ENCODE peak calls at places on chromosomes 5 and 9, in seven cellular contexts. J, K, S, E, P, L and C are unnamed samples.

GRCh38 chr9:14645648-14646047 is 47.6 kb downstream of the ZDHHC21 start:
- DNase-seq in J (no peak), K (no peak), S (peak), E (peak), P (peak), L (no peak), C (no peak)

GRCh38 chr9:137445930-137446431 is 4.8 kb upstream of the ENTPD8 start:
- DNase-seq in J (no peak), K (no peak), S (no peak), E (peak), P (peak), L (no peak), C (no peak)

GRCh38 chr5:113807384-113808053 is 294.0 kb downstream of the YTHDC2 start:
- DNase-seq in J (peak), K (no peak), S (peak), E (peak), P (peak), L (peak), C (no peak)

GRCh38 chr9:135248111-135248510 is 160.6 kb downstream of the OLFM1 start:
- DNase-seq in J (no peak), K (no peak), S (no peak), E (no peak), P (no peak), L (no peak), C (no peak)

GRCh38 chr9:126721531-126722098 is 83.2 kb upstream of the ZBTB43 start:
- DNase-seq in J (no peak), K (no peak), S (no peak), E (no peak), P (no peak), L (no peak), C (no peak)

GRCh38 chr5:95664204-95664786 is 17.7 kb downstream of the RFESD start:
- DNase-seq in J (peak), K (no peak), S (peak), E (peak), P (peak), L (peak), C (peak)

GRCh38 chr5:124888622-124889521 is 142.4 kb upstream of the ZNF608 start:
- DNase-seq in J (no peak), K (no peak), S (no peak), E (no peak), P (no peak), L (no peak), C (no peak)

GRCh38 chr5:121987685-121988073 is 25.9 kb downstream of the SRFBP1 start:
- DNase-seq in J (no peak), K (no peak), S (peak), E (no peak), P (peak), L (peak), C (no peak)

GRCh38 chr5:141951341-141951781 is 6.6 kb downstream of the PCDH12 start:
- DNase-seq in J (peak), K (peak), S (no peak), E (no peak), P (no peak), L (no peak), C (no peak)

GRCh38 chr5:4306029-4306428 is 710.4 kb downstream of the IRX1 start:
- DNase-seq in J (no peak), K (no peak), S (no peak), E (no peak), P (no peak), L (no peak), C (peak)

GRCh38 chr9:105385372-105385985 is 62.4 kb upstream of the FSD1L start:
- DNase-seq in J (no peak), K (no peak), S (no peak), E (peak), P (peak), L (no peak), C (peak)

GRCh38 chr9:95379630-95380029 is 62.1 kb upstream of the FANCC start:
- DNase-seq in J (no peak), K (no peak), S (no peak), E (no peak), P (no peak), L (no peak), C (no peak)

GRCh38 chr5:181191526-181192336 is 13.3 kb downstream of the TRIM7 start:
- DNase-seq in J (peak), K (peak), S (peak), E (peak), P (peak), L (peak), C (peak)

GRCh38 chr5:77832166-77832770 is 56.1 kb upstream of the TBCA start:
- DNase-seq in J (no peak), K (no peak), S (no peak), E (no peak), P (no peak), L (no peak), C (no peak)

GRCh38 chr5:77832938-77833337 is 56.8 kb upstream of the TBCA start:
- DNase-seq in J (no peak), K (no peak), S (no peak), E (no peak), P (no peak), L (no peak), C (no peak)

DNA sequence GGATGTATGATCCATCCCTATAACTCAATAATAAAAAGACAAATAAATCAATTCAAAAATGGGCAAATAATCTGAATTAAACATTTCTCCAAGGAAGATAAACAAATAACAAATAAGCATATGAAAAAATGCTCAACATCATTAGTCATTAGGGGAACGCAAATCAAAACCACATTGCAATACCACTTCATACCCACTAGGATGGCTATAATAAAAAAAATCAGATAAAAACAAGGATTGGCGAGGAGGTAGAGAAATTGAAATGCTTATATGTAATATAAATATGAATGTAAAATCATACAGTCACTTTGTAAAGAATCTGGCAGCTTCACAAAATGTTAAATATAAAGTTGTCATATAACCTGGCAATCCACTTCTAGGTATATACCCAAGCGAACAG is 52.3 kb upstream of the TBCA start:
- DNase-seq in J (no peak), K (no peak), S (no peak), E (no peak), P (peak), L (peak), C (no peak)
- TF ChIP-seq CTCF in J (peak), K (no peak), S (no peak), E (peak), P (peak), L (no peak), C (peak)

DNA sequence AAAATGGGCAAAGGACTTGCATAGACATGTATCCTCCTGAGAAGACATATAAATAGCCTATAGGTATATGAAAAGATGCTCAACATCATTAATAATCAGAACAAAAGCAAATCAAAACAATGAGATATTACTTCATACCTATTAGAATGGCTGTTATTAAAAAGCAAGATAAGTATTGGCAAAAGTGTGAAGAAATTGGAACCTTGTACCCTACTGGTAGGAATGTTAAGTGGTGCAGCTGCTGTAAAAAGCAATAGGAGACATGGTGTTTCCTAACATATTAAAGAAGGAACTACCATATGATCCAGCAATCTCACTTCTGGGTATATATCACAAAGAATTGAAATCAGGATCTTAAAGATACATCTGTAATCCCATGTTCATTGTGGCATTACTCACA is 69.8 kb upstream of the PRR16 start:
- DNase-seq in J (no peak), K (no peak), S (no peak), E (no peak), P (no peak), L (peak), C (no peak)
- TF ChIP-seq CTCF in J (no peak), K (no peak), S (no peak), E (no peak), P (peak), L (no peak), C (peak)

GRCh38 chr9:36336511-36336910 is 63.6 kb downstream of the RNF38 start:
- DNase-seq in J (no peak), K (no peak), S (peak), E (no peak), P (peak), L (peak), C (peak)
- TF ChIP-seq CTCF in J (no peak), K (no peak), S (no peak), E (no peak), P (no peak), L (no peak), C (no peak)

GRCh38 chr5:169805527-169805934 is 168.5 kb downstream of the DOCK2 start:
- DNase-seq in J (peak), K (no peak), S (no peak), E (peak), P (peak), L (no peak), C (no peak)
- TF ChIP-seq CTCF in J (no peak), K (no peak), S (no peak), E (no peak), P (no peak), L (no peak), C (no peak)

DNA sequence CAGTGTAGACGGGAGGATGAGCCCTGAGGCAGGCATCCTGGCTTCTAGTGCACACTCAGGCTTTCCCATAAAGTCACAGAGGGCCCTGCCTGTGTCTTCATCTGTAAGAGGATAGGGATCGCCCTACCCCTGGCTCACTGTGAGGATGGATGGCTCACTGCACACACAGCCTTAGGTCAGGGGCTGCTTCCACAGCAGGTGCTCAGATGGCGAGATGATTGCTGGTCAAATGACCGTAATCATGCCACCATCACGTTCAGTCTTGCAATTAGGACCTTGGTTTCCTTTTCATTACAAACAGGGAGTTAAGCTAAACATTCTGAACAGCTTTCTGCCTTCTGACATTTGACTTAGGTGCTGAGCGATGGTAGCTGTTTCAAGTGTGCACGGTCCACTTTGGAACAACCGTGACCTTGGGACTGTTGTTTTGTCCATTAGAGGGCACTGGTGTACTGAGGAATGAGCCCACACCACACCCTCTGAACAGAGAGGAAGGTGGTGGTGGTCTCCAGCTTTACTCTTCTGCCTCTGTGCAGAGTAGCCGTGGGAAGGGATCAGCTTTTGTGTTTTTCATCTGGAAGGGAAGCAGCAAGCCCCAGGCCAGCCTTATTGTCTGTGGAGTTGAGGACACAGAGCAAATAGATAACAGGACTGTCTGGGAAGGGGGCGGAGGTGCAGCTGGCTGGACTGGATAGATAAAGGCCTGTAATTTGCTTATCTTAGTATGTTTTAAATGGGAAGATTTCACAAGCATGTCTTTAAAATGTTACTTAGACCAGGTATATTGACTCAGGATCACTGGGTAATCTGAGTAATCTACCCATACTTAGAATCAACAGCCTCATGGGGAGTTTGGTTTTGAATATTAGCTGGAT is 183.1 kb downstream of the TRIO start:
- DNase-seq in J (peak), K (no peak), S (no peak), E (no peak), P (no peak), L (no peak), C (peak)
- TF ChIP-seq CTCF in J (peak), K (no peak), S (no peak), E (no peak), P (peak), L (peak), C (no peak)

GRCh38 chr5:143860211-143860610 is 48.2 kb downstream of the HMHB1 start:
- DNase-seq in J (no peak), K (no peak), S (no peak), E (no peak), P (no peak), L (no peak), C (peak)
- TF ChIP-seq CTCF in J (no peak), K (no peak), S (no peak), E (no peak), P (no peak), L (no peak), C (no peak)

GRCh38 chr9:91192785-91193657 is 168.7 kb downstream of the AUH start:
- DNase-seq in J (peak), K (peak), S (peak), E (peak), P (peak), L (peak), C (peak)
- TF ChIP-seq CTCF in J (peak), K (no peak), S (no peak), E (peak), P (peak), L (no peak), C (no peak)

GRCh38 chr5:173524136-173524535 is 92.3 kb downstream of the BOD1 start:
- DNase-seq in J (no peak), K (no peak), S (no peak), E (no peak), P (no peak), L (no peak), C (no peak)
- TF ChIP-seq CTCF in J (no peak), K (no peak), S (no peak), E (no peak), P (no peak), L (no peak), C (no peak)

DNA sequence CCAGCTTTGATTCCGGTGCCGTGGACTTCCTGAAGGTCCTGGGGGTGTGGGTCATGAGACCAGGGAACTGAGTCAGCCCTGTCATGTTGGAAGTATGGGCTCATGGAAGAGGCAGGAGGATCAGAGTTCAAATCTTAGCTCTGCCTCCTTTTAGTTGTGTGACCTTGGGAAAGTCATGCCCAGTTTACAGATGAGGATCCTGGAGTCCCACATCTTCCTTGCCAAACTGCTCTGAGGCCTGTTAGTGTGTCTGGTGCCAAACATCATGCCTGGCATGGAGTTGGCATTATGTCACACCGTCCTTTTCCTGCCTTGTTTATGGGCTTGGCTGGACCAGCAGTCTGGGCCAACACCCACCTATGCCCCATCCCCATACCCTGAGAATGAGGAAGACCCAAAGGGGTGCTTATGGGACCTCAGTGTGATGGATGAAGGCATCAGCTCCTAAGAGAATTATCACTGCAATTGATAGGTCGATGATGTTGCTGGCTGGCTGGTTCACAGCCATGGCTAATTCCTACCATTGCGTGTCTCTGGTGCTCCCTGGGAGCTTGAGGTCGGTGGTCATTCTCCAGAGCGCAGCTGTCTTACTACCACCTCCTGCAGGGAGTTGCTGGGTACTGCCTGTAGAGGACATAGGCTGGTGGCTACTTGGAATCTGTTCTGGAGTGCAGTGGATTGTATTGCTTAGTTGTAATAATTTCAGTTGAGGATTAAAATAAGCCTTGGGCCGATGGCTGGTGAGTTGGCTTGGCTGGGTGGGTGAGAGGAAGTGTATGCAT is 140.5 kb upstream of the PITX1 start:
- DNase-seq in J (no peak), K (peak), S (no peak), E (no peak), P (no peak), L (no peak), C (no peak)
- TF ChIP-seq CTCF in J (peak), K (peak), S (no peak), E (peak), P (peak), L (no peak), C (peak)